ENCODE peak calls at places on chromosome 14, in six cellular contexts. J, E, I, Q, P and Y are unnamed samples.

GRCh38 chr14:77208266-77208978 is 26.8 kb downstream of the TMEM63C start:
- DNase-seq in E (peak; percentile 81), I (peak; percentile 53), Q (peak; percentile 57), J (peak; percentile 87), P (peak; percentile 57), Y (peak; percentile 37)

GRCh38 chr14:28773917-28774691 is 7.5 kb downstream of the FOXG1 start:
- DNase-seq in P (no peak), J (peak; percentile 90), Q (no peak), I (peak; percentile 30), E (no peak), Y (peak; percentile 30)

GRCh38 chr14:105475269-105475915 is 771 bp downstream of the CRIP2 start:
- DNase-seq in P (no peak), J (no peak), I (peak; percentile 9), Q (no peak), E (no peak), Y (peak; percentile 44)

GRCh38 chr14:44812672-44813071 is 149.1 kb downstream of the KLHL28 start:
- DNase-seq in P (no peak), Q (no peak), J (peak; percentile 34), E (no peak), I (no peak), Y (no peak)

GRCh38 chr14:105014631-105015030 is 6.3 kb downstream of the CDCA4 start:
- DNase-seq in I (no peak), J (no peak), P (no peak), Q (no peak), E (no peak), Y (no peak)

GRCh38 chr14:64656986-64657385 is 47.2 kb upstream of the PLEKHG3 start:
- DNase-seq in I (no peak), E (no peak), P (no peak), J (no peak), Q (no peak), Y (no peak)

GRCh38 chr14:54568821-54569591 is 2.1 kb downstream of the SAMD4A start:
- DNase-seq in I (peak; percentile 59), J (no peak), E (no peak), Q (peak; percentile 81), P (no peak), Y (no peak)

GRCh38 chr14:61566537-61567225 is 128.6 kb upstream of the HIF1A start:
- DNase-seq in I (peak; percentile 76), J (no peak), Q (peak; percentile 66), P (no peak), E (no peak), Y (peak; percentile 82)

GRCh38 chr14:26410189-26410685 is 187.6 kb downstream of the NOVA1 start:
- DNase-seq in J (no peak), E (no peak), P (no peak), I (no peak), Q (peak; percentile 30), Y (no peak)

GRCh38 chr14:50542941-50543418 is 10.6 kb upstream of the MAP4K5 start:
- DNase-seq in J (no peak), P (no peak), I (peak; percentile 61), E (peak; percentile 30), Q (peak; percentile 51), Y (peak; percentile 36)

GRCh38 chr14:20472566-20473206 is 3.5 kb downstream of the PNP start:
- DNase-seq in Q (no peak), E (no peak), P (no peak), J (no peak), I (no peak), Y (no peak)

GRCh38 chr14:95502381-95502950 is 14.0 kb downstream of the SYNE3 start:
- DNase-seq in E (no peak), P (no peak), Q (no peak), I (no peak), J (no peak), Y (peak; percentile 92)

GRCh38 chr14:44589180-44589579 is 82.1 kb upstream of the FSCB start:
- DNase-seq in I (no peak), P (no peak), J (no peak), Q (no peak), E (no peak), Y (peak; percentile 13)

GRCh38 chr14:30291216-30291615 is 267.7 kb upstream of the G2E3 start:
- DNase-seq in Q (no peak), E (no peak), P (no peak), J (no peak), I (peak; percentile 75), Y (peak; percentile 8)

GRCh38 chr14:56490379-56490778 is 89.2 kb upstream of the TMEM260 start:
- DNase-seq in E (no peak), J (no peak), I (peak; percentile 40), Q (peak; percentile 47), P (no peak), Y (peak; percentile 60)

GRCh38 chr14:65168840-65169239 is 66.5 kb upstream of the MAX start:
- DNase-seq in E (no peak), I (no peak), P (no peak), Q (peak; percentile 50), J (no peak), Y (no peak)

GRCh38 chr14:64190974-64191502 is 103.1 kb downstream of the ESR2 start:
- DNase-seq in P (no peak), I (peak; percentile 42), Q (no peak), J (no peak), E (no peak), Y (no peak)

GRCh38 chr14:67505254-67505653 is 16.7 kb upstream of the TMEM229B start:
- DNase-seq in E (no peak), Q (no peak), J (no peak), I (no peak), P (no peak), Y (no peak)

GRCh38 chr14:51674294-51675002 is 22.7 kb downstream of the FRMD6 start:
- DNase-seq in E (no peak), I (peak; percentile 68), Q (peak; percentile 54), P (no peak), J (no peak), Y (no peak)

GRCh38 chr14:51666831-51667230 is 15.1 kb downstream of the FRMD6 start:
- DNase-seq in Q (no peak), E (no peak), J (no peak), P (no peak), I (no peak), Y (no peak)

GRCh38 chr14:51663783-51664326 is 12.1 kb downstream of the FRMD6 start:
- DNase-seq in P (no peak), J (no peak), E (no peak), Q (no peak), I (no peak), Y (no peak)

GRCh38 chr14:51666070-51666469 is 14.4 kb downstream of the FRMD6 start:
- DNase-seq in I (no peak), E (no peak), P (no peak), J (no peak), Q (no peak), Y (no peak)

DNA sequence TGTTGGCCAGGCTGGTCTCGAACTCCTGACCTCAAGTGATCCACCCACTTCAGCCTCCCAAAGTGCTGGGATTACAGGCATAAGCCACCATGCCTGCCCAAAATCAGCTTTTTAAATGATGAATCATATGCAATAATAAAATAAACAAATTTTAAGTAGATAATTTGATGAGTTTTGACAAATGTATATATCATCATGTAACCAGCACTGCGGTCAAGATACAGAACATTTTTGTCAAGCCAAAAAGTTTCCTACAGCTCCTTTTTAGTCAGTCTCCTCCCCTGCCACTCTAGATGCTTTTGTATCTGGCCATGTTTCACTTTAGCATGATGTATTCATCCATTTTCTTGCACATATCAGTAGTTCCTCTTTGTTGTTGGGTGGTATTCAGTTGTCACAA is 17.2 kb downstream of the FRMD6 start:
- DNase-seq in E (no peak), P (no peak), J (no peak), Q (no peak), I (no peak), Y (no peak)
- H3K4me2 ChIP-seq in E (no peak overlapping the region), P (no peak overlapping the region), J (no peak overlapping the region), Q (no peak overlapping the region), I (no peak overlapping the region), Y (no peak overlapping the region)

GRCh38 chr14:103867020-103867419 is 19.6 kb upstream of the PPP1R13B start:
- DNase-seq in P (no peak), I (no peak), E (no peak), Q (no peak), J (no peak), Y (no peak)

GRCh38 chr14:103861413-103862392 is 14.3 kb upstream of the PPP1R13B start:
- DNase-seq in E (no peak), P (no peak), J (no peak), I (no peak), Q (no peak), Y (no peak)

GRCh38 chr14:103859416-103860202 is 12.2 kb upstream of the PPP1R13B start:
- DNase-seq in J (no peak), Q (no peak), P (no peak), E (no peak), I (no peak), Y (no peak)

GRCh38 chr14:103862393-103862782 is 15.0 kb upstream of the PPP1R13B start:
- DNase-seq in I (no peak), E (no peak), J (no peak), P (no peak), Q (no peak), Y (no peak)

GRCh38 chr14:103863245-103863644 is 15.9 kb upstream of the PPP1R13B start:
- DNase-seq in I (no peak), E (no peak), Q (no peak), P (no peak), J (no peak), Y (no peak)
- H3K4ac ChIP-seq in I (no peak overlapping the region), E (no peak overlapping the region), Q (no peak overlapping the region), P (no peak overlapping the region), J (no peak overlapping the region), Y (no peak overlapping the region)

DNA sequence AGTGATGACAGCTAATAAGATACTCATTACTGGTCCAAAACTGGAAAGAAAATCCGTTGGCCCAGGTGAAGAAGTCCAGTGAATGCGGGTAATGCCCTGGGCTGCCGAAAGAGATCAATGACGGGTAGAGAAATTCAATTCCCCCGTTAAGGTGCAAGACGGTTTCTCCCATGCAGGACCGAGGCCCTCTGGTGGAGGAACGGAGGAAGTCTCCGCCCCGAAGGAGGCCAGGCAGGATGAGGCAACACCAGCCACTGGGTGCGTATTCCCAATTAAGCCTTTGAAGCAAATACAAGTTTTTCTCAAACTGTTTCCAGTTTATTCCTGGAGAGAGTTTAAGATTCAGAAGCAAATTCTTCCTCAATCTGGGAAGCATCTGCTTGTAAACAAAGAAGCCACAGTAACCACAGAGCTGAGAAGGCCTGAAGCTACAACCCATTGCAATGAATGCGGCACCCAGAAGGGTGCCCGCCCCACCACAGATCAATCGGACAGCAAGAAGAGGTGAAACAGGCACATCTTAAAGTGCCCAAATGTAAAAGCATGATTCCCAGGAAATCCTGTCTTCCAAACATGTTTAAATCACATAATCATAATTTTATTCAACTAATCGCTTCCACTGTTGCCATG is 118.5 kb downstream of the TTC7B start:
- DNase-seq in I (peak; percentile 72), P (peak; percentile 44), Q (peak; percentile 84), J (peak; percentile 84), E (peak; percentile 71), Y (peak; percentile 89)
- H2AFZ ChIP-seq in I (peak overlapping the region; percentile 62), P (no peak overlapping the region), Q (no peak overlapping the region), J (no peak overlapping the region), E (no peak overlapping the region), Y (no peak overlapping the region)

DNA sequence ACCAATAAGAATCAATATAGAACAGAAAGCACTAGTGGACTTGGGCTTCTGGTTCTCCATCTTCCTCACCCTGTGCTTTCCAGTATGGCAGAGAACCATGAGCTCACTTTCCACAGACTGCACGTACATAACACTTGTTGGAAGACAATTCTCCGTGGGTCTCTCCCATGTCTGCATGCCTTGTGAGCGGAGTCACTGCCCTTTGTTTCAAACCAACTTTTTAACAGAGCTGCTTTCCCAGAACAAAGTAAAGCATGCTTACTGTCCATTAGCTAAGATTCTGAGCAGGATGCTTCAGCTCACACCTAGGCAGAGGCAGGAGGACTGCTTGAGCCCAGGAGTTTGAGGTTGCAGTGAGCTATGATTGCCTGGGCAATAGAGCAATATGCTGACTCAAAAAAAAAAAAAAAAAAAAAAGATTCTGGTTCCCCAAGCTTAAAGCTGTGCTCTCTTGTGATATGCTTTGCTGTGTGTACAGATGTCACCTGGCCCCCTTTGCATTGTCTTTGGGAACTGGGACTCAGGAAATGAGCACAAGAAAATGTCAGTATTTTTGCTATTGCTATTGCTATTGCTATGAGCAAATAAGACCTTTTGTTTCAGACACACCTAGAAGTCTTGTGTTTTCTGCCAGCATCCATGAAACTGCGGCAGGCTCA is 54.6 kb upstream of the PTGR2 start:
- DNase-seq in I (peak; percentile 37), J (no peak), E (no peak), Q (no peak), P (no peak), Y (no peak)
- H3K4me2 ChIP-seq in I (no peak overlapping the region), J (no peak overlapping the region), E (no peak overlapping the region), Q (no peak overlapping the region), P (no peak overlapping the region), Y (no peak overlapping the region)